ENCODE peak calls at places on chromosome 5, in eight cellular contexts. S is HL-60; M is ovary; G is CD4-positive, alpha-beta memory T cell; E is stomach; W is CD8-positive, alpha-beta memory T cell; O is lung; K is thoracic aorta. P is an unnamed sample.

GRCh38 chr5:124844371-124844770 is 97.9 kb upstream of the ZNF608 start:
- DNase-seq in S (no peak), W (no peak), G (no peak), M (no peak), K (no peak), O (no peak), E (no peak), P (no peak)

GRCh38 chr5:89473196-89473595 is 590.2 kb upstream of the MEF2C start:
- DNase-seq in M (no peak), G (no peak), W (no peak), E (no peak), S (no peak), O (no peak), K (no peak), P (no peak)

GRCh38 chr5:170488576-170488975 is 15.2 kb upstream of the KCNIP1 start:
- DNase-seq in E (no peak), K (no peak), M (no peak), S (no peak), G (no peak), O (no peak), W (no peak), P (no peak)

GRCh38 chr5:40401965-40402364 is 277.8 kb upstream of the PTGER4 start:
- DNase-seq in W (no peak), K (no peak), M (no peak), S (no peak), O (no peak), G (no peak), E (no peak), P (no peak)

GRCh38 chr5:163509288-163510040 is 4.0 kb downstream of the MAT2B start:
- DNase-seq in S (peak; percentile 22), M (no peak), W (no peak), E (peak; percentile 31), O (peak; percentile 39), K (no peak), G (no peak), P (peak; percentile 52)

GRCh38 chr5:174455301-174455700 is 269.1 kb upstream of the MSX2 start:
- DNase-seq in K (no peak), S (no peak), O (no peak), E (no peak), M (no peak), W (no peak), G (no peak), P (no peak)

GRCh38 chr5:164362021-164362420 is 856.6 kb downstream of the MAT2B start:
- DNase-seq in E (no peak), K (no peak), S (no peak), W (no peak), O (no peak), G (no peak), M (no peak), P (no peak)

GRCh38 chr5:34503379-34504346 is 152.5 kb upstream of the RAI14 start:
- DNase-seq in G (no peak), E (no peak), S (no peak), M (no peak), O (no peak), K (no peak), W (no peak), P (no peak)

GRCh38 chr5:107826311-107827000 is 155.7 kb upstream of the EFNA5 start:
- DNase-seq in M (no peak), O (no peak), E (no peak), G (no peak), K (no peak), S (no peak), W (no peak), P (no peak)

GRCh38 chr5:35990941-35991592 is at the start of gene UGT3A1:
- DNase-seq in K (no peak), E (no peak), M (no peak), O (no peak), G (no peak), S (no peak), W (no peak), P (no peak)

GRCh38 chr5:113043491-113043931 is 66.9 kb downstream of the DCP2 start:
- DNase-seq in S (no peak), E (no peak), M (peak; percentile 69), K (no peak), G (no peak), W (no peak), O (no peak), P (no peak)

GRCh38 chr5:66655395-66656324 is 59.5 kb downstream of the MAST4 start:
- DNase-seq in K (no peak), W (no peak), E (no peak), M (no peak), G (no peak), S (no peak), O (no peak), P (no peak)

GRCh38 chr5:535781-536698 is 11.8 kb upstream of the SLC9A3 start:
- DNase-seq in K (no peak), E (no peak), O (no peak), W (no peak), G (no peak), S (no peak), M (peak; percentile 1), P (no peak)

GRCh38 chr5:14313986-14314690 is 171.0 kb downstream of the TRIO start:
- DNase-seq in S (no peak), E (no peak), M (no peak), G (no peak), W (no peak), K (no peak), O (no peak), P (no peak)

GRCh38 chr5:94693043-94693822 is 74.8 kb downstream of the SLF1 start:
- DNase-seq in M (no peak), K (no peak), W (peak; percentile 34), G (peak; percentile 27), O (no peak), S (no peak), E (no peak), P (no peak)

GRCh38 chr5:149730620-149731331 is 666 bp downstream of the PPARGC1B start:
- DNase-seq in W (peak; percentile 56), M (peak; percentile 45), O (no peak), S (peak; percentile 61), E (peak; percentile 55), K (no peak), G (peak; percentile 48), P (peak; percentile 70)

GRCh38 chr5:10760033-10760975 is 730 bp downstream of the DAP start:
- DNase-seq in W (peak; percentile 2), G (no peak), S (peak; percentile 54), K (no peak), E (peak; percentile 78), O (peak; percentile 65), M (peak; percentile 61), P (peak; percentile 78)

GRCh38 chr5:61496406-61497307 is 164.6 kb downstream of the ZSWIM6 start:
- DNase-seq in G (no peak), S (no peak), W (no peak), E (no peak), O (no peak), K (no peak), M (no peak), P (no peak)

GRCh38 chr5:128196791-128197190 is 113.2 kb downstream of the SLC12A2 start:
- DNase-seq in S (no peak), E (no peak), G (peak; percentile 53), K (no peak), M (no peak), W (no peak), O (no peak), P (no peak)

GRCh38 chr5:137822158-137822764 is 45.4 kb upstream of the MYOT start:
- DNase-seq in S (no peak), W (no peak), G (no peak), M (no peak), K (no peak), E (peak; percentile 44), O (no peak), P (peak; percentile 38)

GRCh38 chr5:177367323-177367848 is 9.7 kb downstream of the RGS14 start:
- DNase-seq in E (no peak), O (no peak), G (no peak), K (no peak), M (no peak), S (no peak), W (no peak), P (no peak)

GRCh38 chr5:31674371-31674770 is 35.4 kb downstream of the PDZD2 start:
- DNase-seq in G (no peak), O (no peak), K (no peak), W (no peak), S (no peak), E (no peak), M (no peak), P (no peak)

GRCh38 chr5:180625791-180626660 is 23.4 kb downstream of the FLT4 start:
- DNase-seq in W (no peak), S (no peak), K (no peak), G (no peak), O (no peak), E (no peak), M (no peak), P (no peak)
- H3K4me3 ChIP-seq in W (no peak overlapping the region), S (no peak overlapping the region), K (no peak overlapping the region), G (no peak overlapping the region), O (no peak overlapping the region), E (no peak overlapping the region), M (no peak overlapping the region), P (no peak overlapping the region)

DNA sequence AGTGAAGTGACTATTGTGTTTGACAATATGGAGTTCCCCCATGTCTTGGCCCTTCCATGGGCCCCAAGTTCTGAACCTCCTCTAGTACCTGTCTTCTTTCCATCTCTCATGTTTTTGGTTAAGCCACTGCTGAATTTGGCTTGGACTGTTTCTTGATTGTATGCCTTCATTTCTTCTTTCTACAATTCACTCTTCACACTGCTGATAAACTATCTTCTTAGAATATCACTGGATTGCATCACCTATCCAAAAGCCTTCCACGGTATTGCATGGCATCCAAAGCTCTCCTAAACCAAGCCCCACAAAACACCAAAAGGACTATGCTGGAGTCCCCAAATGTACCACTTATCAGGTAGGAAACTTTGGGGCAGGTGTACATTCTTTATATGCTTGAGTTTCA is 4.3 kb upstream of the POC5 start:
- DNase-seq in E (no peak), S (no peak), W (no peak), G (no peak), M (no peak), K (no peak), O (no peak), P (no peak)
- H3K27ac ChIP-seq in E (no peak overlapping the region), S (peak overlapping the region; percentile 86), W (no peak overlapping the region), G (no peak overlapping the region), M (no peak overlapping the region), K (no peak overlapping the region), O (no peak overlapping the region), P (no peak overlapping the region)

GRCh38 chr5:54524082-54524481 is 6.5 kb downstream of the SNX18 start:
- DNase-seq in G (no peak), S (peak; percentile 43), K (no peak), O (no peak), M (no peak), W (no peak), E (no peak), P (no peak)
- H3K4me3 ChIP-seq in G (no peak overlapping the region), S (peak overlapping the region; percentile 25), K (peak overlapping the region; percentile 91), O (no peak overlapping the region), M (peak overlapping the region; percentile 6), W (no peak overlapping the region), E (no peak overlapping the region), P (no peak overlapping the region)

DNA sequence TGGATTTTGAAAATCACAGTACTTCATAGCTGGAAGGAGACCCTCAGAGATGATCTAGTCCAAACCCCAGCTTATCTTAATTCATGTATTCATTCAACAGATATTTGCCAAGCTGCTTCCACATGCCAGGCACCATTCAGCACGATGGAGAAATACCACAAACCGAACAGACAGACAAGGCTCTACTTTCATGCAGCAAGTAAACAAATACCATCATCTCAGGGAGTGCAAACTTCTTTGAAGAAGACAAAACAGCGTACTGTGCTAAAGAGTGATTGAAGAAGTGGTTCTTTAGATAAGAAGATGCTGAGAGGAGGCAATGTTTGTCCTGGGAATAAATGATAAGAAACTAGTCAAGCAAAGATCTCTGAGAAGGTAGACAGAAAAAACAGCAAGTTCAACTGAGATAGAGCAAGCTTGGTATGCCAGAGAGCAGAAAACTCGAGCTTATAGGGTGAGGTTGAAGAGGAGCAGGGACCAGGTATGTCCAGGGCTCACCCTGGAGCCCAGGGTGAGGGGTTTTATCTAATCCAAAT is 140.3 kb upstream of the SPDL1 start:
- DNase-seq in O (no peak), G (no peak), E (no peak), K (no peak), W (no peak), S (no peak), M (no peak), P (no peak)
- H3K27ac ChIP-seq in O (no peak overlapping the region), G (no peak overlapping the region), E (no peak overlapping the region), K (no peak overlapping the region), W (no peak overlapping the region), S (no peak overlapping the region), M (no peak overlapping the region), P (no peak overlapping the region)

P was measured in colonic mucosa.